ENCODE peak calls at places on chromosomes 12 and 14, in seven cellular contexts. One of them, this sample, is unnamed.

GRCh38 chr12:76201758-76202157 is 117.3 kb upstream of the NAP1L1 start:
- DNase-seq in tibial nerve: no peak
- DNase-seq in A549: no peak
- DNase-seq in esophagus squamous epithelium: no peak
- DNase-seq in transverse colon: no peak
- DNase-seq in ovary: no peak
- DNase-seq in heart left ventricle: no peak
- DNase-seq in this sample: no peak

GRCh38 chr12:38155020-38155395 is 161.6 kb upstream of the ALG10B start:
- DNase-seq in ovary: no peak
- DNase-seq in transverse colon: no peak
- DNase-seq in esophagus squamous epithelium: no peak
- DNase-seq in tibial nerve: no peak
- DNase-seq in A549: no peak
- DNase-seq in heart left ventricle: no peak
- DNase-seq in this sample: no peak

GRCh38 chr14:56810341-56810740 is at the start of gene OTX2:
- DNase-seq in tibial nerve: no peak
- DNase-seq in transverse colon: no peak
- DNase-seq in ovary: no peak
- DNase-seq in esophagus squamous epithelium: no peak
- DNase-seq in heart left ventricle: no peak
- DNase-seq in A549: no peak
- DNase-seq in this sample: no peak

GRCh38 chr12:3770891-3771290 is 18.0 kb upstream of the CRACR2A start:
- DNase-seq in esophagus squamous epithelium: no peak
- DNase-seq in heart left ventricle: no peak
- DNase-seq in transverse colon: no peak
- DNase-seq in tibial nerve: no peak
- DNase-seq in A549: no peak
- DNase-seq in ovary: no peak
- DNase-seq in this sample: no peak

GRCh38 chr12:23204933-23205778 is 580.2 kb downstream of the ETNK1 start:
- DNase-seq in esophagus squamous epithelium: no peak
- DNase-seq in transverse colon: no peak
- DNase-seq in tibial nerve: no peak
- DNase-seq in A549: peak
- DNase-seq in ovary: no peak
- DNase-seq in heart left ventricle: no peak
- DNase-seq in this sample: no peak

GRCh38 chr12:112296183-112296582 is 86.0 kb downstream of the HECTD4 start:
- DNase-seq in heart left ventricle: no peak
- DNase-seq in A549: no peak
- DNase-seq in esophagus squamous epithelium: no peak
- DNase-seq in tibial nerve: no peak
- DNase-seq in ovary: no peak
- DNase-seq in transverse colon: no peak
- DNase-seq in this sample: no peak

GRCh38 chr12:51421266-51421884 is 3.3 kb upstream of the SLC4A8 start:
- DNase-seq in heart left ventricle: no peak
- DNase-seq in ovary: peak
- DNase-seq in esophagus squamous epithelium: no peak
- DNase-seq in tibial nerve: no peak
- DNase-seq in A549: peak
- DNase-seq in transverse colon: peak
- DNase-seq in this sample: no peak

GRCh38 chr12:3158851-3159465 is 81.8 kb downstream of the TSPAN9 start:
- DNase-seq in tibial nerve: no peak
- DNase-seq in ovary: peak
- DNase-seq in A549: no peak
- DNase-seq in esophagus squamous epithelium: no peak
- DNase-seq in transverse colon: no peak
- DNase-seq in heart left ventricle: no peak
- DNase-seq in this sample: no peak

GRCh38 chr12:128844031-128844635 is 9.1 kb upstream of the GLT1D1 start:
- DNase-seq in heart left ventricle: no peak
- DNase-seq in A549: no peak
- DNase-seq in ovary: no peak
- DNase-seq in esophagus squamous epithelium: no peak
- DNase-seq in tibial nerve: no peak
- DNase-seq in transverse colon: no peak
- DNase-seq in this sample: no peak

GRCh38 chr14:61553730-61554641 is 141.3 kb upstream of the HIF1A start:
- DNase-seq in ovary: no peak
- DNase-seq in transverse colon: no peak
- DNase-seq in A549: peak
- DNase-seq in tibial nerve: no peak
- DNase-seq in heart left ventricle: no peak
- DNase-seq in esophagus squamous epithelium: no peak
- DNase-seq in this sample: peak

GRCh38 chr12:50102648-50103309 is 1.0 kb upstream of the GPD1 start:
- DNase-seq in heart left ventricle: no peak
- DNase-seq in esophagus squamous epithelium: no peak
- DNase-seq in A549: no peak
- DNase-seq in tibial nerve: no peak
- DNase-seq in transverse colon: no peak
- DNase-seq in ovary: no peak
- DNase-seq in this sample: no peak

GRCh38 chr12:124286414-124286813 is 8.5 kb upstream of the RFLNA start:
- DNase-seq in ovary: no peak
- DNase-seq in A549: no peak
- DNase-seq in esophagus squamous epithelium: no peak
- DNase-seq in tibial nerve: no peak
- DNase-seq in transverse colon: peak
- DNase-seq in heart left ventricle: no peak
- DNase-seq in this sample: no peak

GRCh38 chr12:78081590-78082314 is 251.1 kb downstream of the NAV3 start:
- DNase-seq in A549: no peak
- DNase-seq in tibial nerve: no peak
- DNase-seq in heart left ventricle: no peak
- DNase-seq in transverse colon: no peak
- DNase-seq in ovary: no peak
- DNase-seq in esophagus squamous epithelium: no peak
- DNase-seq in this sample: no peak

GRCh38 chr12:12240671-12241345 is 26.0 kb downstream of the LRP6 start:
- DNase-seq in heart left ventricle: no peak
- DNase-seq in tibial nerve: no peak
- DNase-seq in esophagus squamous epithelium: no peak
- DNase-seq in A549: no peak
- DNase-seq in transverse colon: no peak
- DNase-seq in ovary: no peak
- DNase-seq in this sample: no peak

GRCh38 chr12:15323530-15323929 is 1.2 kb downstream of the PTPRO start:
- DNase-seq in transverse colon: no peak
- DNase-seq in esophagus squamous epithelium: no peak
- DNase-seq in tibial nerve: no peak
- DNase-seq in A549: no peak
- DNase-seq in ovary: no peak
- DNase-seq in heart left ventricle: no peak
- DNase-seq in this sample: no peak

GRCh38 chr14:90788031-90788430 is 28.2 kb downstream of the TTC7B start:
- DNase-seq in A549: no peak
- DNase-seq in tibial nerve: no peak
- DNase-seq in ovary: peak
- DNase-seq in transverse colon: no peak
- DNase-seq in esophagus squamous epithelium: no peak
- DNase-seq in heart left ventricle: no peak
- DNase-seq in this sample: peak

GRCh38 chr12:115660211-115660805 is 617.2 kb downstream of the MED13L start:
- DNase-seq in esophagus squamous epithelium: no peak
- DNase-seq in transverse colon: peak
- DNase-seq in A549: no peak
- DNase-seq in heart left ventricle: peak
- DNase-seq in tibial nerve: no peak
- DNase-seq in ovary: no peak
- DNase-seq in this sample: no peak

GRCh38 chr14:39218171-39218769 is 15.4 kb upstream of the MIA2 start:
- DNase-seq in tibial nerve: no peak
- DNase-seq in ovary: no peak
- DNase-seq in transverse colon: no peak
- DNase-seq in heart left ventricle: no peak
- DNase-seq in A549: peak
- DNase-seq in esophagus squamous epithelium: no peak
- DNase-seq in this sample: no peak

GRCh38 chr14:50003213-50004021 is 110.5 kb downstream of the ARF6 start:
- DNase-seq in A549: peak
- DNase-seq in heart left ventricle: peak
- DNase-seq in ovary: peak
- DNase-seq in esophagus squamous epithelium: peak
- DNase-seq in tibial nerve: peak
- DNase-seq in transverse colon: peak
- DNase-seq in this sample: peak
- TF ChIP-seq POLR2A in A549: peak
- TF ChIP-seq POLR2A in heart left ventricle: peak
- TF ChIP-seq POLR2A in ovary: no peak
- TF ChIP-seq POLR2A in esophagus squamous epithelium: peak
- TF ChIP-seq POLR2A in tibial nerve: peak
- TF ChIP-seq POLR2A in transverse colon: peak
- TF ChIP-seq POLR2A in this sample: no peak

GRCh38 chr12:57276935-57277563 is 26.1 kb upstream of the STAC3 start:
- DNase-seq in transverse colon: no peak
- DNase-seq in ovary: no peak
- DNase-seq in tibial nerve: no peak
- DNase-seq in esophagus squamous epithelium: no peak
- DNase-seq in heart left ventricle: no peak
- DNase-seq in A549: peak
- DNase-seq in this sample: no peak

GRCh38 chr12:57278465-57279453 is 27.8 kb upstream of the STAC3 start:
- DNase-seq in transverse colon: no peak
- DNase-seq in heart left ventricle: no peak
- DNase-seq in esophagus squamous epithelium: no peak
- DNase-seq in ovary: no peak
- DNase-seq in tibial nerve: no peak
- DNase-seq in A549: no peak
- DNase-seq in this sample: no peak

GRCh38 chr12:57280234-57281062 is 29.5 kb upstream of the STAC3 start:
- DNase-seq in ovary: no peak
- DNase-seq in esophagus squamous epithelium: no peak
- DNase-seq in tibial nerve: no peak
- DNase-seq in transverse colon: peak
- DNase-seq in A549: peak
- DNase-seq in heart left ventricle: no peak
- DNase-seq in this sample: peak
- TF ChIP-seq POLR2A in ovary: no peak
- TF ChIP-seq POLR2A in esophagus squamous epithelium: no peak
- TF ChIP-seq POLR2A in tibial nerve: no peak
- TF ChIP-seq POLR2A in transverse colon: peak
- TF ChIP-seq POLR2A in A549: peak
- TF ChIP-seq POLR2A in heart left ventricle: no peak
- TF ChIP-seq POLR2A in this sample: no peak

GRCh38 chr12:6950944-6951540 is at the start of gene PTPN6:
- DNase-seq in transverse colon: peak
- DNase-seq in tibial nerve: no peak
- DNase-seq in esophagus squamous epithelium: no peak
- DNase-seq in heart left ventricle: peak
- DNase-seq in A549: no peak
- DNase-seq in ovary: no peak
- DNase-seq in this sample: no peak
- TF ChIP-seq POLR2A in transverse colon: peak
- TF ChIP-seq POLR2A in tibial nerve: no peak
- TF ChIP-seq POLR2A in esophagus squamous epithelium: peak
- TF ChIP-seq POLR2A in heart left ventricle: no peak
- TF ChIP-seq POLR2A in A549: no peak
- TF ChIP-seq POLR2A in ovary: no peak
- TF ChIP-seq POLR2A in this sample: no peak

GRCh38 chr14:95713596-95714371 is at the start of gene TCL1A:
- DNase-seq in A549: no peak
- DNase-seq in esophagus squamous epithelium: no peak
- DNase-seq in heart left ventricle: no peak
- DNase-seq in ovary: no peak
- DNase-seq in transverse colon: no peak
- DNase-seq in tibial nerve: no peak
- DNase-seq in this sample: no peak
- TF ChIP-seq POLR2A in A549: no peak
- TF ChIP-seq POLR2A in esophagus squamous epithelium: no peak
- TF ChIP-seq POLR2A in heart left ventricle: no peak
- TF ChIP-seq POLR2A in ovary: no peak
- TF ChIP-seq POLR2A in transverse colon: no peak
- TF ChIP-seq POLR2A in tibial nerve: no peak
- TF ChIP-seq POLR2A in this sample: no peak

GRCh38 chr12:130479401-130480125 is 141.9 kb downstream of the PIWIL1 start:
- DNase-seq in tibial nerve: no peak
- DNase-seq in A549: no peak
- DNase-seq in heart left ventricle: no peak
- DNase-seq in esophagus squamous epithelium: no peak
- DNase-seq in ovary: no peak
- DNase-seq in transverse colon: no peak
- DNase-seq in this sample: no peak

GRCh38 chr12:130480231-130480630 is 142.5 kb downstream of the PIWIL1 start:
- DNase-seq in transverse colon: no peak
- DNase-seq in ovary: no peak
- DNase-seq in tibial nerve: no peak
- DNase-seq in heart left ventricle: no peak
- DNase-seq in A549: no peak
- DNase-seq in esophagus squamous epithelium: no peak
- DNase-seq in this sample: no peak

GRCh38 chr12:130482448-130482847 is 144.8 kb downstream of the PIWIL1 start:
- DNase-seq in A549: no peak
- DNase-seq in heart left ventricle: no peak
- DNase-seq in tibial nerve: no peak
- DNase-seq in esophagus squamous epithelium: no peak
- DNase-seq in ovary: no peak
- DNase-seq in transverse colon: no peak
- DNase-seq in this sample: no peak

GRCh38 chr12:130481392-130481879 is 143.7 kb downstream of the PIWIL1 start:
- DNase-seq in ovary: no peak
- DNase-seq in esophagus squamous epithelium: no peak
- DNase-seq in heart left ventricle: no peak
- DNase-seq in transverse colon: no peak
- DNase-seq in A549: no peak
- DNase-seq in tibial nerve: no peak
- DNase-seq in this sample: no peak

DNA sequence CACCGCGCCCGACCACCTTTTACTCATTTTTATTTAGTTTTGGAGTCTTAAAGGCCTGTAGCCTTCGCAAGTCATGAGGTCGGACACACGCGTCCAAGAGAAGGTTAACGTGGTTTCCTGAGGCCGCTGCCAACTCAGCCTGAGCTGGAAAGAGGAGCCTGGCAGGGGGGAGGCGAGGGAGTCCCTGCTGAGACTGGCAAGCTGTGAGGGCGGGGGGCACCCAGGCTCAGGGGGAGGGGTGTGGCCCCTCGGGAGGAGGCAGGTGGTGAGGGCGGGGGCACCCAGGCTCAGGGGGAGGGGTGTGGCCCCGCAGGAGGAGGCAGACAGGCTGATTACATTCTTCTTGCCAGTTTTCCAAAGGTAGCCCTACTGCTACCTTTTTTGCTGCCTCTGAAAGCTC is 143.2 kb downstream of the PIWIL1 start:
- DNase-seq in A549: no peak
- DNase-seq in esophagus squamous epithelium: no peak
- DNase-seq in tibial nerve: no peak
- DNase-seq in heart left ventricle: no peak
- DNase-seq in ovary: no peak
- DNase-seq in transverse colon: peak
- DNase-seq in this sample: no peak
- TF ChIP-seq POLR2A in A549: no peak
- TF ChIP-seq POLR2A in esophagus squamous epithelium: no peak
- TF ChIP-seq POLR2A in tibial nerve: no peak
- TF ChIP-seq POLR2A in heart left ventricle: no peak
- TF ChIP-seq POLR2A in ovary: no peak
- TF ChIP-seq POLR2A in transverse colon: no peak
- TF ChIP-seq POLR2A in this sample: no peak